ENCODE peak calls at places on chromosomes 3 and 15, in four cellular contexts. N is K562, Z is neural progenitor cell, I is HCT116. G is an unnamed sample.

GRCh38 chr15:31235298-31236183 is 91.1 kb upstream of the KLF13 start:
- DNase-seq in N (no peak), Z (no peak), I (no peak), G (peak)

GRCh38 chr15:91853501-91853967 is at the start of gene SLCO3A1:
- DNase-seq in N (peak), Z (peak), I (no peak), G (peak)

GRCh38 chr3:110814170-110815007 is 257.2 kb upstream of the NECTIN3 start:
- DNase-seq in N (no peak), Z (peak), I (peak), G (no peak)

GRCh38 chr15:48355377-48355776 is 24.1 kb downstream of the DUT start:
- DNase-seq in N (no peak), Z (no peak), I (no peak), G (no peak)

GRCh38 chr3:31953636-31954035 is 27.4 kb downstream of the OSBPL10 start:
- DNase-seq in N (no peak), Z (no peak), I (no peak), G (peak)

GRCh38 chr15:31277335-31278055 is 49.1 kb upstream of the KLF13 start:
- DNase-seq in N (no peak), Z (no peak), I (no peak), G (no peak)

GRCh38 chr15:85852969-85853368 is 58.2 kb upstream of the KLHL25 start:
- DNase-seq in N (no peak), Z (no peak), I (no peak), G (no peak)

GRCh38 chr3:162138509-162138908 is 641.9 kb downstream of the OTOL1 start:
- DNase-seq in N (no peak), Z (no peak), I (no peak), G (no peak)

GRCh38 chr3:129402210-129402609 is 26.2 kb downstream of the EFCAB12 start:
- DNase-seq in N (no peak), Z (no peak), I (no peak), G (no peak)

GRCh38 chr3:195900426-195901355 is 7.7 kb downstream of the TNK2 start:
- DNase-seq in N (no peak), Z (no peak), I (no peak), G (no peak)

GRCh38 chr15:29040367-29040745 is 154.6 kb downstream of the APBA2 start:
- DNase-seq in N (no peak), Z (peak), I (no peak), G (no peak)

GRCh38 chr3:185766645-185767323 is 58.1 kb downstream of the IGF2BP2 start:
- DNase-seq in N (no peak), Z (no peak), I (no peak), G (no peak)
- H3K4me2 ChIP-seq in N (peak), Z (no peak), I (no peak), G (no peak)

DNA sequence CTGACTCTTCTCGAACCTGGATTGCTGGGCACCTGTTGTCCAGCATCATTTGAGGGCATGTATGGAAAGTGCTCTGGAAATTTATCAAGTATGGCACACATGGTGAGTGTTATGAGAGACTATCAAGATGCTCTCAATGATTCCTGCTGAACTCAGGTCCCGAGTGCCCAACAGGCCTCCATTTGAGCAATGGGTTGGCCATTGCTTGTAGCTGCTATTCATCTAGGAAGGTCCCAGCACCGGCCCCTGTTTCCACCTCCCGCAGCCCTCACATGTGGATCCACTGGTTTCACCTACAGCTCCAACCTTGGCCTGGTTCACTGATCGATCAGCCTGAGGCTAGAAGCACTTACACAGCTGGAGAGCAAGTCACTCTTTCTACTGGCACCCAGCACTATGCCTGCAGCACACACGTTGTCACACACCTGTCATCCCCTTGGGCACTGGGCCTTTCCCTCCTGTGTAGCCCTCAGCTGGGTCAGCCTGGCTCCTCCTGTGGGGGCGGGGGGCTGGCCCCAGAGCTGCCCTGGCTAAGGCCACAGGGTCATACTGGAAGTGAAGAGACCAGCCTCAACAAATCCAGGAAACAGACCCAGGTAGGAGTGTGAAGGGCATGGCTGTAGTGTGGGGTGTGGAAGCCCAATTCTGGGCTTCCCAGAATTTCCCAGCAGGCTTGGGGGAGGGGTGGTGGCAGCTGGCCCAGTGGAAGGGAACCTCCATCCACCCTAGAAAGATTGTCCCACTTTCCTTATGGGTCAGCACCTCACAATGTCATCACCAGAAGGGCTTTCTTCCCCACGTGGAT is 41.7 kb upstream of the SMAD3 start:
- DNase-seq in N (no peak), Z (no peak), I (no peak), G (no peak)
- H3K9ac ChIP-seq in N (peak), Z (no peak), I (peak), G (no peak)

DNA sequence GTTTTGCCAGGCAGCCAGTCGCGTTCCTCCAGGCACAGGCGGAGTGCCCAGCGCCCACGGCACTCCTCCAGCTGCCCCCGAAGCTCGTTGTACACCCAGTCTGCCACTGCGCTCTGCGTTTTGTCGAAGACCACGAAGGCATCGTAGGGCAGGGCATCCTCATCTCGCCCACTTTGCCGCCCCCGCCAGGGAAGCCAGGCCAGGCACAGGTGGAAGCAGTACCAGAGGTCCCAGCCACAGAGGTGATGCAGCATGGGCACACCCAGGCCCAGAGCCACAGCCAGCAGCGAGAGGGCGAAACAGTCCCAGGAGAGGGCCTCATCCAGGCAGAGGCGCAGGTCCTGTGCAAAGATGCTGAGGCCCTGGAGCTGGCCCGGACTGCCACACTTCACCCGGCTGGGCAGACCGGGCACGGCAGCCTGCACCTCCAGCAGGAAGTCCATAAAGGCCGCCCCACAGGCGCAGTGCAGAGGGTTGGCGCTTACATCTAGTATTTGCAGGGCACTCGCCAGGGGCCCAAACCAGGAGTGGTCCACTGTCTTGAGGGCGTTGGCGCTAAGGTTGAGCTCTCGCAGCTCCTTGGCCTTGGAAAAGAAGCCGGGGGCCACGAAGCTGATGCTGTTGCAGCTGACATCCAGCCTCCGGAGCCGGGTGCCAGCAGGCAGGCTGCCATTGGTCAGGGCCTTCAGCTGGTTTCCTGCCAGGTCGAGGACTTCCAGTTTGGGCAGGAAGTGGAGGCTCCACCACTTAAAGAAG is 3.7 kb downstream of the TLR9 start:
- DNase-seq in N (no peak), Z (no peak), I (no peak), G (no peak)
- H3K4me2 ChIP-seq in N (no peak), Z (no peak), I (no peak), G (peak)

DNA sequence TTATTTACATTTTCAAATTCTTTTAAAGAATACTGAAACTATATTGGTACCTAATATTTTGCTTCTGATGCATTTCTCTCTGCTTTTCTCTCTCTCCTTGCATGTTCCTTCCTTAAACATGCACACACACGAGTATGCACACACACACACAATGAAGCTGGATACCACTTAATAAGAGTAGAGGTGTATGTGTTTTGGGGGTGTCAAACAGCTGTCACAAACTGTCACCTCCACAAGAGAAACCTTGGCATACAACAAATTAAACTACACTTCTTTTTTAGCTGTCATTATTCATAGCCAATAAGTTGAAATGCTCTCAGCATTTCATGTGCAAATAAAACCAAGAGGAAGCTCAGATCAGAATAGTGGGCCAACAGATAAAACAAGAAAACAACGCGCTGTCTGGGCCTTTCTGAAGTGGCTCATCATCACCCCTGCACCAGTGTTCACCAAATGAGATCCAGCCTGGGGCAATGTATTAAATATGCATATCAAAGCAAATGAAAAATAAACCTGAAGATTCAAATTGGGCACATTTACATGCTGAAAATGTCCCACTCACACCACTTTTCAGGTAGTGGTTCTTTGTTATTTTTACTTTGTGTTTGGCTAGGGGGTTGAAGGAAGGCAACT is 9.7 kb downstream of the MEIS2 start:
- DNase-seq in N (no peak), Z (no peak), I (no peak), G (no peak)
- H3K9ac ChIP-seq in N (no peak), Z (no peak), I (no peak), G (no peak)

DNA sequence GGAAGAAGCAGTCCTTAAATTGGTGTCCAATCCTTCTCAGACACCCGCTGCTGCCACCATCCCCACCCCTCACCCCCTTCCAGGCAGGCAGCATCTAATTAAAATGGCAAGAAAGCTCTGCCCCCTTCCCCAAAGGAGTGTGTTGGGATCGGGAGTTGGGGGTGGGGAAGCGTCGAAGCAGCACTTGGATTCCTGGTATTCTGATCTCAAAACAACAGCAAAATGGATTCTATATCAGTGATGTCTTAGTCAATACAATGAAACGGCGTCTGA is 1.4 kb downstream of the TNIK start:
- DNase-seq in N (no peak), Z (peak), I (no peak), G (no peak)
- H3K4me2 ChIP-seq in N (peak), Z (peak), I (peak), G (no peak)

GRCh38 chr15:75694241-75695182 is 18.1 kb downstream of the CSPG4 start:
- DNase-seq in N (peak), Z (peak), I (no peak), G (peak)
- H3K9ac ChIP-seq in N (no peak), Z (no peak), I (peak), G (no peak)

G was measured in Karpas-422.